ENCODE peak calls at places on chromosomes 11 and 22, in eight cellular contexts. L is brain microvascular endothelial cell, V is MM.1S, J is upper lobe of left lung, D is heart left ventricle, Q is pancreas, B is mucosa of descending colon, O is cardiac muscle cell. I is an unnamed sample. For H3K36me3, the result is how much of the 10 kb centered on the place peaks cover.

GRCh38 chr11:123409456-123409801 is 20.6 kb upstream of the GRAMD1B start:
- DNase-seq in L (no peak), V (no peak), J (no peak), D (no peak), Q (no peak), B (no peak), O (no peak), I (no peak)

GRCh38 chr11:108019870-108020540 is 11.3 kb downstream of the CUL5 start:
- DNase-seq in L (peak), V (no peak), J (no peak), D (no peak), Q (no peak), B (no peak), O (peak), I (no peak)

GRCh38 chr11:23725752-23726151 is 771.1 kb upstream of the LUZP2 start:
- DNase-seq in L (peak), V (no peak), J (no peak), D (no peak), Q (no peak), B (no peak), O (peak), I (no peak)

GRCh38 chr22:20652582-20652981 is 121.3 kb upstream of the SERPIND1 start:
- DNase-seq in L (no peak), V (no peak), J (no peak), D (no peak), Q (peak), B (no peak), O (no peak), I (no peak)

GRCh38 chr11:113351490-113351889 is 36.1 kb upstream of the ANKK1 start:
- DNase-seq in L (no peak), V (no peak), J (no peak), D (no peak), Q (no peak), B (no peak), O (peak), I (no peak)

GRCh38 chr22:45318558-45319318 is 9.0 kb downstream of the FAM118A start:
- DNase-seq in L (no peak), V (no peak), J (no peak), D (no peak), Q (no peak), B (no peak), O (peak), I (peak)

GRCh38 chr11:83881428-83881827 is 595.3 kb upstream of the CCDC90B start:
- DNase-seq in L (no peak), V (no peak), J (no peak), D (no peak), Q (no peak), B (no peak), O (no peak), I (no peak)

GRCh38 chr22:20885557-20886323 is 26.9 kb downstream of the SNAP29 start:
- DNase-seq in L (peak), V (peak), J (peak), D (peak), Q (peak), B (peak), O (peak), I (peak)

GRCh38 chr11:88157401-88157800 is 17.8 kb downstream of the RAB38 start:
- DNase-seq in L (no peak), V (no peak), J (no peak), D (no peak), Q (no peak), B (no peak), O (no peak), I (no peak)

DNA sequence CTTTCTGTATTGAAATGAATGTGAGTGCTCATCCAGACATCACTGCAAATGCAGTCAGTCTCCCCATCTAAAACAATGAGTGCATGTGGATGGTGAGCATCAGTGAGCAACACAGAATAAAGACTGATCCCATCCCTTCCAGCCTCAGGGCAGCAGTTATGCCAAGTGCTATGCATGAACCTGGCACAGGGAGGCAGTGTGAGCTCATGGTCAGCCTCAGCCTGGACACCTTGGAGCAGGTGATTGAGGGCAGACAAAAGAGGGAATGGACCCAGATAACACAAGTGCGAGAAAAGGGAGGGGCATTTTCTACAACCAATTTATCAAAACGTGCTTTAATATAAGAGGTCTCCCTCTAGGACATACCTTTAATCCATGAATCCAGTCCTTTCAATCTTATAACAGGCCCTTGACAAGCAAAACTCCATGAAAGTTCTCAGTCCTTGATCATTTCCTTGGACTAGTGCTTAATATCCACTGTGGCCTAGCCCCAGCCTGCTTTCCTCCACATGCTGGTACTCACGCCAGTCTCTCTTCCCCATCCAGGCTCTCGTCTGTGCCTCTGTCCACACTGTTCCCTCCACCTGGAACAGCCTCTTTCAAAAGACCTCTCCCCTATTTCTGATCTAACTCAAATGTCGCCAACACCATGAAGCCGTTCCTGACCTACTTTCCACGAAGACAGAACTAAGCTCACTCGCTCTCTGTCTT is 50.5 kb upstream of the LRRC55 start:
- DNase-seq in L (peak), V (no peak), J (no peak), D (peak), Q (no peak), B (no peak), O (peak), I (no peak)
- TF ChIP-seq CTCF in L (peak), V (peak), J (peak), D (peak), Q (peak), B (no peak), O (peak), I (peak)

GRCh38 chr11:67265633-67266423 is 445 bp upstream of the GRK2 start:
- DNase-seq in L (no peak), V (peak), J (peak), D (peak), Q (peak), B (peak), O (peak), I (peak)
- H3K4me3 ChIP-seq in L (peak), V (peak), J (peak), D (peak), Q (peak), B (no peak), O (no peak), I (no peak)

GRCh38 chr11:104690243-104690642 is 208.0 kb downstream of the CASP12 start:
- DNase-seq in L (no peak), V (no peak), J (no peak), D (no peak), Q (no peak), B (no peak), O (no peak), I (no peak)

GRCh38 chr11:104691129-104691528 is 207.1 kb downstream of the CASP12 start:
- DNase-seq in L (no peak), V (no peak), J (no peak), D (no peak), Q (no peak), B (no peak), O (no peak), I (no peak)

GRCh38 chr11:104694259-104695070 is 203.8 kb downstream of the CASP12 start:
- DNase-seq in L (peak), V (no peak), J (no peak), D (no peak), Q (no peak), B (no peak), O (peak), I (no peak)
- H3K36me3 ChIP-seq in L (under half), V (under half), J (under half), D (under half), Q (under half), B (under half), O (under half), I (under half)

GRCh38 chr11:104332110-104332509 is 168.2 kb upstream of the PDGFD start:
- DNase-seq in L (no peak), V (no peak), J (no peak), D (no peak), Q (no peak), B (no peak), O (no peak), I (no peak)
- TF ChIP-seq CTCF in L (peak), V (peak), J (no peak), D (no peak), Q (no peak), B (no peak), O (peak), I (peak)

DNA sequence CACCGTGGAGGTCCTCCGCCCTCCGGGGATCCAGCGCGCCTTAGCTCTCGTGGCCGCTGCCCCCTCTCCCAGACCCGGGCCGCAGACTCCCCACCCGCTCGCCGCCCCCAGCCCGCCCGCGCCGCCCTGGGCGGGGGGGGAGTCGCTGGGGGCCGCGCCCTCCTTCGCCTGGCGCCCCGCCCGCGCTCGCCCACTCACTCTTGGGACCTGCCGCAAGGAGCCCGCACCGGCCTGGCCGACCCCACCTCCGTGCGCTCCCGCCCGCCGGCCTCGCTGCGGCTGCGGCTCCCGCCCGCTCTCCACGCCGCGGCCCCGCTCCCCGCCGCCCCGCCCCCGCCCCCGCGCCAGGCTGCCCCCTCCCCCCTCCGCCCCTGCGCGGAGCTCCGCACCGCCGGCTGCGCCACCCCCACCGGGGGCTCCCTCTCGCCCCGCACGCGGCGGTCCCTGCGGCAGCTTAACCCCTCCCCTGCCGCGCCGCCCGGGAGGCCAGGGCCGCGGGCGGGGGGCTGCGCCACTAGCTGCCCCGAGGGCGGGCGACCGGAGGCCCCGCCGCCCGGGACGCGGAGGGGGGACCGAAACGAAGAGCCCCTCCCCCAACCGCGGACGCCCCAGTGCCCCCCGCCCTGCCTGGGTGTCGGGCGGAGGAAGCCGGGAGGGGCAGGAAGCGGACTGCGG is 739 bp upstream of the RASGRP2 start:
- DNase-seq in L (no peak), V (no peak), J (peak), D (no peak), Q (no peak), B (no peak), O (no peak), I (no peak)
- H3K4me3 ChIP-seq in L (peak), V (peak), J (peak), D (peak), Q (peak), B (no peak), O (peak), I (peak)

GRCh38 chr11:35208795-35209194 is 69.8 kb downstream of the CD44 start:
- DNase-seq in L (no peak), V (no peak), J (no peak), D (no peak), Q (no peak), B (no peak), O (no peak), I (no peak)

GRCh38 chr11:35207471-35208403 is 68.8 kb downstream of the CD44 start:
- DNase-seq in L (no peak), V (no peak), J (no peak), D (no peak), Q (no peak), B (no peak), O (no peak), I (no peak)

GRCh38 chr11:35200811-35201341 is 61.9 kb downstream of the CD44 start:
- DNase-seq in L (no peak), V (no peak), J (no peak), D (no peak), Q (no peak), B (no peak), O (no peak), I (no peak)

GRCh38 chr11:35206616-35207015 is 67.6 kb downstream of the CD44 start:
- DNase-seq in L (no peak), V (no peak), J (no peak), D (no peak), Q (no peak), B (no peak), O (no peak), I (no peak)

DNA sequence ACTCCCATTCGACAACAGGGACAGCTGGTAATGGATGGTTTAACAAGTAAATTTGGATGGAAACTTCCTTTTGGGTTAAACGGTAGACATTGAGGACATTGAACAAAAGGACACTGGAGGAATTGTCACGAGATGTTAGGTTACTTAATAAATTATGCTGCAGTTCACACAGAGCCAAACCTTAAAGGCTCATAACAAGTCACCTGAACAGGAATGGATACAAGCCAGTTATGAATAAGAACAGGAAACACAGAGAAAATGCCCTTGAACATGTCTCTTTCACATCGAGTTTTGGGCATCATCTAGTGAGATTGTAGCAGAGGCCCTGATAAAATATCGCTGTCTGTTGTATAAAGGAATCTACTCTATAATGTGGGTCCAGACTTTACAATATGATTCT is 65.6 kb downstream of the CD44 start:
- DNase-seq in L (no peak), V (no peak), J (no peak), D (no peak), Q (no peak), B (no peak), O (no peak), I (no peak)
- H3K36me3 ChIP-seq in L (under half), V (under half), J (under half), D (half or more), Q (under half), B (under half), O (under half), I (under half)

DNA sequence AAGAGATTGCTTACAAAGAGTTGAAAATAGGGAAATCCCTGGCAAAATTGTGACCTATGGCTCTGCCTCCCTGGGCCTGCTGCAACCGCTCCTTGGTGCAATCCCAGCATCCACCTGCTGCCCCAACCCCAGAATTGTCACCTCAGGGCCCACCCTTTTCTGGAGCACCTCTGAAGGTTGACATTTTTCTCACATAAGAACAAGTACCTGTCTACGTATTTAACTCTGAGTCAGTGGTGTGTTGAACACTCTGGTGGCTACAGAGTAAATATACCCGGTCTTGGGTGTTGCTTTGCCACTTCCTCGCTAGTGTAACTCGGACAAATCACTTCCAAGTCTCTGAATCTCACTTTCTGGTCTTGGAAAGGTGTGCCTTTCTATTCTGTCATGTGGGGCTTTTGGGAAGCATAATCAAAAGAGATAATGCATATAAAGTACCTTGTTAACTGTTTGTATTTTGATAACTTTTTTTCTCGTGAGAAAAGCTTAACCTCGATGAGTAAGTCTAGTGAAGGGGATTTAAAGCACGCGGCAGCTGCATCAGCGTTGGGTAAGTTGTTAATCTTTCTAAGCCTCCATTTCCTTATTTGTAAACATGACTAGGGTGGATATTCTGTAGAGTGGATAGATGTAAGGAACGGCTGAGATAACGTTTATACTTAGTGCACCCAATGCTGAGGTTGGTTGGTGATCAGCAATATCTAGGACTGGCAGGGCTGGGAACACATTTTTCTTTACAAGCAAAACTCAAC is 881.2 kb downstream of the OPCML start:
- DNase-seq in L (no peak), V (no peak), J (no peak), D (no peak), Q (no peak), B (no peak), O (no peak), I (no peak)
- TF ChIP-seq CTCF in L (no peak), V (no peak), J (no peak), D (no peak), Q (no peak), B (no peak), O (no peak), I (no peak)

GRCh38 chr22:38748487-38749136 is 7.2 kb downstream of the SUN2 start:
- DNase-seq in L (no peak), V (no peak), J (no peak), D (no peak), Q (no peak), B (no peak), O (no peak), I (no peak)

GRCh38 chr22:38751066-38751421 is 4.8 kb downstream of the SUN2 start:
- DNase-seq in L (no peak), V (no peak), J (no peak), D (no peak), Q (no peak), B (no peak), O (no peak), I (no peak)

GRCh38 chr22:38750638-38751037 is 5.2 kb downstream of the SUN2 start:
- DNase-seq in L (no peak), V (no peak), J (no peak), D (no peak), Q (no peak), B (no peak), O (no peak), I (no peak)

GRCh38 chr22:38751422-38752346 is 4.1 kb downstream of the SUN2 start:
- DNase-seq in L (no peak), V (peak), J (no peak), D (peak), Q (no peak), B (peak), O (no peak), I (peak)

GRCh38 chr22:38750104-38750503 is 5.7 kb downstream of the SUN2 start:
- DNase-seq in L (no peak), V (no peak), J (no peak), D (no peak), Q (no peak), B (no peak), O (no peak), I (no peak)
- H3K4me3 ChIP-seq in L (no peak), V (no peak), J (no peak), D (no peak), Q (no peak), B (no peak), O (no peak), I (no peak)

GRCh38 chr22:39520054-39520873 is at the start of gene ATF4:
- DNase-seq in L (peak), V (peak), J (peak), D (peak), Q (peak), B (peak), O (peak), I (peak)
- H3K36me3 ChIP-seq in L (under half), V (under half), J (under half), D (half or more), Q (under half), B (under half), O (under half), I (under half)

I was measured in GM06990.